ENCODE peak calls at places on chromosomes 11 and 22, in four cellular contexts. One of them, this sample, is unnamed. For H3K4me1, the result is how much of the 10 kb centered on the place peaks cover.

GRCh38 chr11:92415246-92415645 is 190.6 kb downstream of the FAT3 start:
- DNase-seq in ovary: no peak
- DNase-seq in cardiac muscle cell: no peak
- DNase-seq in IMR-90: no peak
- DNase-seq in this sample: no peak

GRCh38 chr22:27982106-27982505 is 63.0 kb upstream of the PITPNB start:
- DNase-seq in ovary: no peak
- DNase-seq in cardiac muscle cell: no peak
- DNase-seq in IMR-90: no peak
- DNase-seq in this sample: no peak

GRCh38 chr11:68146704-68147474 is 25.7 kb upstream of the CHKA start:
- DNase-seq in ovary: no peak
- DNase-seq in cardiac muscle cell: peak
- DNase-seq in IMR-90: peak
- DNase-seq in this sample: no peak

GRCh38 chr11:5364214-5364613 is 12.9 kb downstream of the OR51B6 start:
- DNase-seq in ovary: no peak
- DNase-seq in cardiac muscle cell: peak
- DNase-seq in IMR-90: peak
- DNase-seq in this sample: no peak

GRCh38 chr11:11415786-11416390 is 62.8 kb upstream of the CSNK2A3 start:
- DNase-seq in ovary: no peak
- DNase-seq in cardiac muscle cell: peak
- DNase-seq in IMR-90: no peak
- DNase-seq in this sample: no peak

GRCh38 chr22:17441326-17441725 is 72.1 kb downstream of the CECR2 start:
- DNase-seq in ovary: no peak
- DNase-seq in cardiac muscle cell: no peak
- DNase-seq in IMR-90: no peak
- DNase-seq in this sample: no peak

GRCh38 chr11:36509265-36509664 is 807 bp downstream of the TRAF6 start:
- DNase-seq in ovary: no peak
- DNase-seq in cardiac muscle cell: peak
- DNase-seq in IMR-90: peak
- DNase-seq in this sample: no peak

GRCh38 chr22:48072777-48073176 is 1310.3 kb downstream of the TBC1D22A start:
- DNase-seq in ovary: no peak
- DNase-seq in cardiac muscle cell: no peak
- DNase-seq in IMR-90: no peak
- DNase-seq in this sample: no peak

GRCh38 chr11:69316941-69317340 is 23.0 kb downstream of the MYEOV start:
- DNase-seq in ovary: no peak
- DNase-seq in cardiac muscle cell: peak
- DNase-seq in IMR-90: no peak
- DNase-seq in this sample: no peak

GRCh38 chr11:105244157-105244820 is 104.7 kb upstream of the CARD18 start:
- DNase-seq in ovary: no peak
- DNase-seq in cardiac muscle cell: peak
- DNase-seq in IMR-90: peak
- DNase-seq in this sample: no peak

GRCh38 chr11:5307256-5308019 is 5.7 kb upstream of the OR51B4 start:
- DNase-seq in ovary: no peak
- DNase-seq in cardiac muscle cell: no peak
- DNase-seq in IMR-90: no peak
- DNase-seq in this sample: no peak

GRCh38 chr22:37032535-37033460 is 13.3 kb downstream of the MPST start:
- DNase-seq in ovary: peak
- DNase-seq in cardiac muscle cell: peak
- DNase-seq in IMR-90: peak
- DNase-seq in this sample: no peak

GRCh38 chr11:68121067-68121899 is at the start of gene CHKA:
- DNase-seq in ovary: peak
- DNase-seq in cardiac muscle cell: peak
- DNase-seq in IMR-90: peak
- DNase-seq in this sample: peak

GRCh38 chr22:29202231-29203192 is 3.2 kb upstream of the EMID1 start:
- DNase-seq in ovary: no peak
- DNase-seq in cardiac muscle cell: peak
- DNase-seq in IMR-90: peak
- DNase-seq in this sample: no peak

GRCh38 chr11:130692220-130692619 is 224.1 kb downstream of the SNX19 start:
- DNase-seq in ovary: no peak
- DNase-seq in cardiac muscle cell: no peak
- DNase-seq in IMR-90: no peak
- DNase-seq in this sample: no peak

GRCh38 chr11:112318661-112319060 is 58.0 kb upstream of the PLET1 start:
- DNase-seq in ovary: no peak
- DNase-seq in cardiac muscle cell: no peak
- DNase-seq in IMR-90: no peak
- DNase-seq in this sample: no peak

GRCh38 chr11:116563028-116563712 is 209.6 kb downstream of the BUD13 start:
- DNase-seq in ovary: no peak
- DNase-seq in cardiac muscle cell: no peak
- DNase-seq in IMR-90: peak
- DNase-seq in this sample: no peak

GRCh38 chr11:64864473-64865285 is 13.7 kb downstream of the EHD1 start:
- DNase-seq in ovary: peak
- DNase-seq in cardiac muscle cell: peak
- DNase-seq in IMR-90: peak
- DNase-seq in this sample: no peak

GRCh38 chr11:133895551-133895950 is 50.2 kb upstream of the SPATA19 start:
- DNase-seq in ovary: no peak
- DNase-seq in cardiac muscle cell: no peak
- DNase-seq in IMR-90: no peak
- DNase-seq in this sample: no peak

GRCh38 chr11:57604289-57605010 is 7.0 kb downstream of the SERPING1 start:
- DNase-seq in ovary: no peak
- DNase-seq in cardiac muscle cell: no peak
- DNase-seq in IMR-90: no peak
- DNase-seq in this sample: no peak

GRCh38 chr11:106076421-106076922 is 675 bp downstream of the KBTBD3 start:
- DNase-seq in ovary: no peak
- DNase-seq in cardiac muscle cell: no peak
- DNase-seq in IMR-90: no peak
- DNase-seq in this sample: no peak

GRCh38 chr11:17012712-17013547 is 1.3 kb downstream of the PLEKHA7 start:
- DNase-seq in ovary: peak
- DNase-seq in cardiac muscle cell: peak
- DNase-seq in IMR-90: peak
- DNase-seq in this sample: no peak

GRCh38 chr11:76140912-76141574 is 65.3 kb downstream of the WNT11 start:
- DNase-seq in ovary: no peak
- DNase-seq in cardiac muscle cell: no peak
- DNase-seq in IMR-90: no peak
- DNase-seq in this sample: no peak

GRCh38 chr11:47083913-47084312 is 92.8 kb downstream of the ARFGAP2 start:
- DNase-seq in ovary: no peak
- DNase-seq in cardiac muscle cell: peak
- DNase-seq in IMR-90: peak
- DNase-seq in this sample: no peak

GRCh38 chr11:118980191-118980881 is 8.8 kb downstream of the FOXR1 start:
- DNase-seq in ovary: no peak
- DNase-seq in cardiac muscle cell: peak
- DNase-seq in IMR-90: no peak
- DNase-seq in this sample: no peak

GRCh38 chr11:102685311-102685710 is 20.3 kb downstream of the MMP27 start:
- DNase-seq in ovary: no peak
- DNase-seq in cardiac muscle cell: no peak
- DNase-seq in IMR-90: no peak
- DNase-seq in this sample: no peak

GRCh38 chr22:43707650-43708049 is 104.5 kb downstream of the EFCAB6 start:
- DNase-seq in ovary: no peak
- DNase-seq in cardiac muscle cell: no peak
- DNase-seq in IMR-90: no peak
- DNase-seq in this sample: no peak

GRCh38 chr11:31641477-31642062 is 132.0 kb downstream of the ELP4 start:
- DNase-seq in ovary: no peak
- DNase-seq in cardiac muscle cell: peak
- DNase-seq in IMR-90: peak
- DNase-seq in this sample: no peak

GRCh38 chr11:117134431-117134830 is 9.7 kb upstream of the PAFAH1B2 start:
- DNase-seq in ovary: no peak
- DNase-seq in cardiac muscle cell: no peak
- DNase-seq in IMR-90: no peak
- DNase-seq in this sample: no peak

GRCh38 chr22:43260818-43261217 is 73.9 kb upstream of the TTLL12 start:
- DNase-seq in ovary: peak
- DNase-seq in cardiac muscle cell: no peak
- DNase-seq in IMR-90: peak
- DNase-seq in this sample: no peak

GRCh38 chr11:111983187-111983986 is 41.8 kb upstream of the DLAT start:
- DNase-seq in ovary: no peak
- DNase-seq in cardiac muscle cell: peak
- DNase-seq in IMR-90: peak
- DNase-seq in this sample: no peak

GRCh38 chr11:41201156-41201555 is 258.3 kb downstream of the LRRC4C start:
- DNase-seq in ovary: no peak
- DNase-seq in cardiac muscle cell: peak
- DNase-seq in IMR-90: peak
- DNase-seq in this sample: no peak

GRCh38 chr11:40203606-40204005 is 1255.8 kb downstream of the LRRC4C start:
- DNase-seq in ovary: no peak
- DNase-seq in cardiac muscle cell: no peak
- DNase-seq in IMR-90: no peak
- DNase-seq in this sample: no peak

GRCh38 chr22:31951201-31952093 is 7.1 kb downstream of the YWHAH start:
- DNase-seq in ovary: no peak
- DNase-seq in cardiac muscle cell: no peak
- DNase-seq in IMR-90: no peak
- DNase-seq in this sample: no peak

GRCh38 chr22:31950226-31950625 is 5.9 kb downstream of the YWHAH start:
- DNase-seq in ovary: no peak
- DNase-seq in cardiac muscle cell: no peak
- DNase-seq in IMR-90: no peak
- DNase-seq in this sample: no peak

GRCh38 chr22:31952094-31952401 is 7.7 kb downstream of the YWHAH start:
- DNase-seq in ovary: no peak
- DNase-seq in cardiac muscle cell: peak
- DNase-seq in IMR-90: no peak
- DNase-seq in this sample: no peak

GRCh38 chr22:31953251-31953650 is 8.9 kb downstream of the YWHAH start:
- DNase-seq in ovary: no peak
- DNase-seq in cardiac muscle cell: no peak
- DNase-seq in IMR-90: no peak
- DNase-seq in this sample: no peak

GRCh38 chr22:31952459-31952858 is 8.1 kb downstream of the YWHAH start:
- DNase-seq in ovary: no peak
- DNase-seq in cardiac muscle cell: peak
- DNase-seq in IMR-90: peak
- DNase-seq in this sample: no peak
- H3K4me1 ChIP-seq in ovary: under half
- H3K4me1 ChIP-seq in cardiac muscle cell: under half
- H3K4me1 ChIP-seq in IMR-90: under half
- H3K4me1 ChIP-seq in this sample: under half

DNA sequence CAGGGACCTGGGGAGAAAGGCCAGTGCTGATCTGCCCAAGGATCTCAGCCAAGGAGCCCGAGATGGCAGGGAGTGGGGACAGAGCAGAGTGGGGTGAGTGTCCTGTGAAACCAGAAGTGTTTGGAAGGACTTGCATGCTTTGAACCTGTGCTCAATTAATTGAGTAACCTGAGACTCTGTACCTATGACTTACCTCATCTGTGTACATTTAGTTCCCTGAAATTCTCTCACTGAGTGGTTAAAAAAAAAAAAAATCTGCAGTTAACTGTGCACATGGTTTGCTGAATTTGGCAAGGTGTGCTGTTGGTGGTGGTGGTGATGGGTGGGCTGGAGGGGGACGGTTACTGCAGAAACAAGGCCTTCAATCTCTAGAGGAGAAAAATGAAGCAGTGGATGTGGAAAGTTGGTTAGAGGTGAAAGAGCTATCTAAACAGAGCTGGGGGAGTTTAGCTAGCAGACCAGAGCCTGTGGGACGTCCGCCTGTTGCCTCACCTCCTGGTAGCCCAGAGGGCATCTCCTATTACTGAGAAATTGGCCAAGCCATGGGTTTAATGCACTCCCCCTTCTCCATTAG is 8.3 kb upstream of the SORL1-AS1 start:
- DNase-seq in ovary: no peak
- DNase-seq in cardiac muscle cell: no peak
- DNase-seq in IMR-90: no peak
- DNase-seq in this sample: no peak
- H3K4me1 ChIP-seq in ovary: under half
- H3K4me1 ChIP-seq in cardiac muscle cell: under half
- H3K4me1 ChIP-seq in IMR-90: under half
- H3K4me1 ChIP-seq in this sample: under half

DNA sequence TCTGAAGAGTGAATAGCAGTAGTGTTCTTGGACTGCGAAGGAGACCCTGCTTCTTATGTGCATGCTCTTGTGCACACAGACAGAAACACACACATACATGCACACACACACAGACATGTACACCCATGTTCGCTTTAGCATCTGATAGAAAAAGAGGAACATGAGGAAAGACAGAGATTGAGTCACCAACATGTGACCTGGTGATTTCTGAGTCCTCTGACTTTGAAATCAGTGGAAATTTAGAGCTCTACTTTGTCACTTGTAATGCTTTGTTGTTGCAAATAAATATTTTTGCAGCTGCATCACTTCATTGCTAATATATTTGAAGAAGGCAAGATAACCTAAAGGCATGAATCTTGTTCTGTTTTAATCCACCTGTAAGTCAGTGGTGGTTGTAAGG is 23.8 kb downstream of the CD44 start:
- DNase-seq in ovary: no peak
- DNase-seq in cardiac muscle cell: no peak
- DNase-seq in IMR-90: peak
- DNase-seq in this sample: no peak
- H3K4me1 ChIP-seq in ovary: under half
- H3K4me1 ChIP-seq in cardiac muscle cell: under half
- H3K4me1 ChIP-seq in IMR-90: half or more
- H3K4me1 ChIP-seq in this sample: half or more

GRCh38 chr22:40224702-40225101 is 47.0 kb downstream of the TNRC6B start:
- DNase-seq in ovary: no peak
- DNase-seq in cardiac muscle cell: no peak
- DNase-seq in IMR-90: peak
- DNase-seq in this sample: no peak
- H3K4me1 ChIP-seq in ovary: under half
- H3K4me1 ChIP-seq in cardiac muscle cell: under half
- H3K4me1 ChIP-seq in IMR-90: under half
- H3K4me1 ChIP-seq in this sample: under half

GRCh38 chr11:78100276-78101040 is 20.8 kb upstream of the NDUFC2 start:
- DNase-seq in ovary: no peak
- DNase-seq in cardiac muscle cell: no peak
- DNase-seq in IMR-90: no peak
- DNase-seq in this sample: no peak
- H3K4me1 ChIP-seq in ovary: under half
- H3K4me1 ChIP-seq in cardiac muscle cell: under half
- H3K4me1 ChIP-seq in IMR-90: under half
- H3K4me1 ChIP-seq in this sample: under half

GRCh38 chr22:23235425-23235824 is 55.1 kb downstream of the BCR start:
- DNase-seq in ovary: no peak
- DNase-seq in cardiac muscle cell: no peak
- DNase-seq in IMR-90: peak
- DNase-seq in this sample: no peak
- H3K4me1 ChIP-seq in ovary: under half
- H3K4me1 ChIP-seq in cardiac muscle cell: under half
- H3K4me1 ChIP-seq in IMR-90: under half
- H3K4me1 ChIP-seq in this sample: half or more

GRCh38 chr11:44310456-44311272 is 725 bp upstream of the ALX4 start:
- DNase-seq in ovary: no peak
- DNase-seq in cardiac muscle cell: no peak
- DNase-seq in IMR-90: no peak
- DNase-seq in this sample: no peak
- H3K4me1 ChIP-seq in ovary: under half
- H3K4me1 ChIP-seq in cardiac muscle cell: under half
- H3K4me1 ChIP-seq in IMR-90: under half
- H3K4me1 ChIP-seq in this sample: under half

GRCh38 chr22:20180245-20180630 is 29.4 kb upstream of the CCDC188 start:
- DNase-seq in ovary: no peak
- DNase-seq in cardiac muscle cell: no peak
- DNase-seq in IMR-90: no peak
- DNase-seq in this sample: no peak
- H3K4me1 ChIP-seq in ovary: under half
- H3K4me1 ChIP-seq in cardiac muscle cell: under half
- H3K4me1 ChIP-seq in IMR-90: under half
- H3K4me1 ChIP-seq in this sample: under half

This sample was measured in esophagus squamous epithelium.